ENCODE peak calls at places on chromosomes 12 and 14, in seven cellular contexts. F is NCI-H510A, D is dermis microvascular lymphatic vessel endothelial cell, K is mesendoderm, W is nucleus accumbens, I is GM03348, Y is Daoy. Z is an unnamed sample.
A peak's percentile ranks its signal among the peaks of the same experiment; 100 is the strongest.

GRCh38 chr14:105350450-105351244 is 36.1 kb downstream of the PACS2 start:
- DNase-seq in D (no peak), W (no peak), Y (no peak), I (no peak), K (no peak), F (no peak), Z (no peak)

GRCh38 chr14:79354336-79354735 is 857.0 kb downstream of the DIO2 start:
- DNase-seq in W (no peak), K (no peak), Y (no peak), I (no peak), F (no peak), D (no peak), Z (no peak)

GRCh38 chr12:113407931-113408585 is 4.4 kb upstream of the SDS start:
- DNase-seq in I (peak; percentile 49), D (no peak), K (no peak), Y (peak; percentile 52), W (no peak), F (no peak), Z (no peak)

GRCh38 chr12:1503281-1503711 is 91.1 kb downstream of the FBXL14 start:
- DNase-seq in Y (no peak), I (no peak), F (no peak), D (no peak), K (no peak), W (no peak), Z (no peak)

GRCh38 chr12:51951843-51952722 is 584 bp downstream of the ACVR1B start:
- DNase-seq in D (peak; percentile 10), K (peak; percentile 56), Y (peak; percentile 17), F (no peak), I (peak; percentile 40), W (no peak), Z (no peak)

GRCh38 chr12:20194171-20194570 is 174.2 kb upstream of the PDE3A start:
- DNase-seq in I (peak; percentile 57), Y (peak; percentile 16), D (peak; percentile 29), K (peak; percentile 89), F (no peak), W (no peak), Z (peak; percentile 34)

GRCh38 chr12:52169886-52170285 is 21.9 kb downstream of the KRT80 start:
- DNase-seq in W (no peak), K (no peak), F (no peak), D (no peak), I (no peak), Y (no peak), Z (no peak)

GRCh38 chr14:61461808-61462275 is 140.5 kb downstream of the PRKCH start:
- DNase-seq in Y (peak; percentile 72), K (peak; percentile 71), F (no peak), D (peak; percentile 76), I (peak; percentile 77), W (no peak), Z (peak; percentile 80)

GRCh38 chr14:69013943-69014782 is 35.1 kb upstream of the ACTN1 start:
- DNase-seq in W (no peak), I (no peak), K (peak; percentile 62), D (peak; percentile 72), F (peak; percentile 76), Y (peak; percentile 85), Z (peak; percentile 32)

GRCh38 chr12:31491819-31492598 is 98.9 kb downstream of the DENND5B start:
- DNase-seq in D (peak; percentile 86), W (no peak), K (peak; percentile 77), I (peak; percentile 58), Y (peak; percentile 88), F (no peak), Z (peak; percentile 92)

GRCh38 chr14:36271939-36272907 is 48.2 kb downstream of the MBIP start:
- DNase-seq in I (peak; percentile 37), K (no peak), Y (peak; percentile 30), W (no peak), D (no peak), F (no peak), Z (peak; percentile 38)

GRCh38 chr12:85441740-85442139 is 161.7 kb downstream of the ALX1 start:
- DNase-seq in D (peak; percentile 40), I (peak; percentile 27), K (no peak), F (no peak), W (no peak), Y (no peak), Z (peak; percentile 57)

GRCh38 chr12:29207120-29207519 is 58.0 kb downstream of the FAR2 start:
- DNase-seq in K (peak; percentile 45), F (no peak), Y (peak; percentile 13), I (no peak), W (no peak), D (peak; percentile 86), Z (no peak)

GRCh38 chr12:109529618-109530300 is 43.5 kb downstream of the MMAB start:
- DNase-seq in W (no peak), K (peak; percentile 55), Y (no peak), D (no peak), F (no peak), I (no peak), Z (no peak)

GRCh38 chr12:126967152-126967551 is 1299.8 kb upstream of the TMEM132C start:
- DNase-seq in K (no peak), D (no peak), F (no peak), W (no peak), Y (no peak), I (no peak), Z (no peak)

GRCh38 chr14:105304565-105304964 is 3.8 kb upstream of the BRF1 start:
- DNase-seq in I (no peak), W (no peak), D (no peak), K (no peak), Y (no peak), F (no peak), Z (no peak)

GRCh38 chr12:57852620-57853509 is 6.3 kb upstream of the CTDSP2 start:
- DNase-seq in I (no peak), K (peak; percentile 90), D (no peak), Y (no peak), F (peak; percentile 32), W (no peak), Z (no peak)

GRCh38 chr14:105845725-105846309 is 319.4 kb downstream of the TMEM121 start:
- DNase-seq in W (no peak), D (no peak), Y (no peak), F (no peak), K (no peak), I (peak; percentile 4), Z (no peak)

GRCh38 chr12:2641209-2641608 is 153.6 kb upstream of the FKBP4 start:
- DNase-seq in K (peak; percentile 82), Y (peak; percentile 54), W (no peak), I (peak; percentile 47), F (no peak), D (peak; percentile 85), Z (no peak)

GRCh38 chr14:68012861-68013260 is 193.3 kb downstream of the RAD51B start:
- DNase-seq in D (no peak), I (no peak), K (no peak), W (no peak), Y (no peak), F (no peak), Z (no peak)

GRCh38 chr14:24965934-24966593 is 83.9 kb downstream of the STXBP6 start:
- DNase-seq in I (peak; percentile 83), Y (peak; percentile 52), K (peak; percentile 61), F (no peak), W (no peak), D (no peak), Z (peak; percentile 7)

GRCh38 chr12:49549735-49550710 is 11.2 kb downstream of the KCNH3 start:
- DNase-seq in K (no peak), Y (no peak), F (peak; percentile 92), I (no peak), W (no peak), D (no peak), Z (no peak)